ENCODE peak calls at places on chromosomes 6 and 20, in seven cellular contexts. Z is mucosa of descending colon, B is HepG2, J is GM12865, R is astrocyte of the spinal cord, Q is nephron progenitor cell, W is uterus. E is an unnamed sample.

GRCh38 chr6:125598422-125598821 is 151.0 kb upstream of the HEY2 start:
- DNase-seq in Z (no peak), Q (no peak), B (no peak), R (peak), J (no peak), W (peak), E (no peak)

GRCh38 chr20:4555188-4555893 is 166.4 kb upstream of the PRND start:
- DNase-seq in B (no peak), Z (no peak), W (no peak), J (no peak), Q (no peak), R (peak), E (no peak)

GRCh38 chr6:140850438-140850837 is 1282.3 kb upstream of the GJE1 start:
- DNase-seq in R (peak), W (no peak), B (no peak), Q (no peak), Z (no peak), J (no peak), E (no peak)

GRCh38 chr20:17960927-17961599 is 7.5 kb downstream of the SNX5 start:
- DNase-seq in Z (no peak), R (peak), B (peak), W (peak), J (peak), Q (no peak), E (no peak)

GRCh38 chr6:135301304-135301703 is 120.2 kb downstream of the MYB start:
- DNase-seq in Q (no peak), J (no peak), B (no peak), R (no peak), W (no peak), Z (no peak), E (no peak)

GRCh38 chr6:158815915-158816314 is 3.3 kb downstream of the EZR start:
- DNase-seq in Q (no peak), J (peak), R (no peak), B (no peak), W (no peak), Z (no peak), E (no peak)

GRCh38 chr6:140811642-140812041 is 1321.1 kb upstream of the GJE1 start:
- DNase-seq in R (no peak), Q (no peak), B (no peak), W (no peak), J (peak), Z (no peak), E (peak)

GRCh38 chr6:139881251-139881650 is 506.8 kb upstream of the CITED2 start:
- DNase-seq in J (no peak), Z (no peak), W (no peak), B (no peak), R (no peak), Q (no peak), E (no peak)

GRCh38 chr20:33561981-33562601 is 72.2 kb downstream of the CBFA2T2 start:
- DNase-seq in R (peak), J (no peak), Q (no peak), Z (no peak), B (peak), W (peak), E (no peak)

GRCh38 chr6:112979830-112980229 is 632.7 kb downstream of the RFPL4B start:
- DNase-seq in Z (no peak), W (no peak), B (no peak), Q (no peak), R (peak), J (no peak), E (no peak)

GRCh38 chr6:109506841-109507240 is 23.8 kb upstream of the ZBTB24 start:
- DNase-seq in W (no peak), Z (no peak), Q (no peak), J (no peak), R (no peak), B (no peak), E (no peak)
- TF ChIP-seq CTCF in W (no peak), Z (no peak), Q (no peak), J (no peak), R (no peak), B (no peak), E (no peak)

GRCh38 chr6:5025911-5026819 is 22.3 kb upstream of the RPP40 start:
- DNase-seq in B (peak), R (peak), Z (peak), J (no peak), W (peak), Q (peak), E (no peak)
- TF ChIP-seq CTCF in B (peak), R (peak), Z (no peak), J (no peak), W (peak), Q (no peak), E (no peak)

DNA sequence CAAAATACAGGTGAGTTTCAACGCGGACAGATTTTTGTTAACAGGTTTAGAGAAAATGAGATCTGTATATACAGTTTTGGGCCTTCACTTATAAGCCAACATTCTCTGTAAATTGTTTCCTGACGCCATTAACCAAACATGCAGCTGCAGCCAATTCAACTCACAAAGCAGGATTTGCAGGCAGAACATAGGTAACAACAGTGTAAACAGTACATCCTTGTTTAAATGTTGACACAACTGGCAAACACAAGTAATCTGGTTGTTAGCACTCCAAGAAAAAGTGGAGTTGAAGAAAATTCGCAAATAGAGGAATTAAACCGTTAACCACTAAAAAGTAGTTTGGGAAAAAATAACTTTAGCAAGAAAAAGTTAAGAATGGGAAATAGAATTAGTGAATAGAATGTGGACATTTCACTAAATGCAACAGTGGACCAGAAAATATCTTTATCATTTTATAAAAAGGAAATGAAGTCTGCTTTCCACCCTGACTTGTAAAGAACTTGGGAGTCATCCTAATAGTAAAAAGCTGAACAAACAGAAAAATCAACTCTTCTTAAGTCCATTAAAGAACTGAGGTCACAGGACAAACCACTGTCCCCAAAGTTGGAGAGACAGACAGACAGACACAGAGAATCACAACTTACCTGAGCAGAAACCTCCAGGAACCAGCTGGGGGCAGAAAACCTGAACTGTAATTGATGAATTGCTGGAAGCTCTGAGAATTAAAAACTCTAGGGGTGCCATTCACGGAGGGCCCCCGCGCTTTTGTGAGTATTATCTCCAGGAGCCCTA is 10.1 kb downstream of the SMIM28 start:
- DNase-seq in B (peak), Z (no peak), R (no peak), Q (no peak), J (no peak), W (no peak), E (no peak)
- TF ChIP-seq CTCF in B (no peak), Z (no peak), R (no peak), Q (no peak), J (no peak), W (no peak), E (no peak)

DNA sequence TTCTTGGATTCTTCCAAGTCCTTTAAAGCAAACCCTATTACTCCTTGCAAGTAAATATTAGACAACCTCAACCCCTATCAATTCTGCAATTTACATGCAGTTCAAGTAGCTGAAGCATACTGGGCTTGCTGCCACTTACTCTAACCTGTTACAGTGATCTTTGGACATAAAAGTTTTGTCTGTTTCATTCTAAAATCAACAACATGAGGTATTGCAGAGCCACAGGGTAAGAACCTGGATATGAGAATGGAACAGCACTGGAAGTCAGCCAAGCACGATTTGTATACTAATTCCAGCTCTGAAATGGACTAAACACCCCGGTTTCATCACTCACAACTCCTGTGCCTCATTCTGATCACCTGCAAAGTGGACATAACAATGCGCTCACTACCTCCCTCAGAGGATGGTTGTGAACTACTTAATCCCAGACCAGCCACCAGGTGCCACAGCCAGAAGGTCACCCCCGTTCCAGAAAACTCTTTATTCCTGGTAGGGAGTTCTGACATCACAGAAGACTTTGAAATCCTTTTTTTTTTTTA is 270.0 kb downstream of the ADGB start:
- DNase-seq in B (no peak), J (no peak), W (no peak), Q (no peak), Z (no peak), R (no peak), E (no peak)
- TF ChIP-seq CTCF in B (no peak), J (no peak), W (no peak), Q (no peak), Z (no peak), R (no peak), E (no peak)